ENCODE peak calls at places on chromosomes 11 and 22, in ten cellular contexts. Z is stimulated activated CD4-positive, alpha-beta T cell treated with anti-CD3 and anti-CD28 coated beads, Interleukin-15, amount 100 ng/mL, for 24 hours; J is NCI-H2029 treated with DMSO at 0.1 percent for 48 hours; K is activated T-helper 9 cell treated with anti-CD3 and anti-CD28 coated beads, Interleukin-2, amount 50 U/mL, for 16 hours; L is fibroblast of lung; E is NCI-H226; X is CD4-positive, alpha-beta memory T cell; D is RPMI7951; P is GM03348; V is heart left ventricle. T is an unnamed sample.

GRCh38 chr11:21888814-21889213 is 304.1 kb upstream of the ANO5 start:
- DNase-seq in Z (no peak), J (no peak), K (no peak), L (no peak), E (no peak), X (no peak), D (no peak), P (no peak), V (no peak), T (peak)

GRCh38 chr11:13316528-13316961 is 39.0 kb downstream of the BMAL1 start:
- DNase-seq in Z (no peak), J (no peak), K (no peak), L (peak), E (peak), X (no peak), D (peak), P (peak), V (peak), T (peak)

GRCh38 chr11:69682221-69682620 is 7.1 kb upstream of the LTO1 start:
- DNase-seq in Z (no peak), J (no peak), K (no peak), L (no peak), E (no peak), X (no peak), D (peak), P (no peak), V (no peak), T (no peak)

GRCh38 chr11:33135216-33135615 is 26.1 kb downstream of the CSTF3 start:
- DNase-seq in Z (no peak), J (no peak), K (no peak), L (peak), E (peak), X (no peak), D (peak), P (peak), V (no peak), T (peak)

GRCh38 chr11:82682003-82682751 is 51.5 kb downstream of the FAM181B start:
- DNase-seq in Z (no peak), J (peak), K (no peak), L (peak), E (peak), X (peak), D (peak), P (peak), V (no peak), T (peak)

GRCh38 chr11:103923473-103923931 is 112.9 kb upstream of the DDI1 start:
- DNase-seq in Z (no peak), J (no peak), K (no peak), L (no peak), E (peak), X (no peak), D (no peak), P (no peak), V (no peak), T (no peak)

GRCh38 chr22:30459206-30460052 is 12.4 kb downstream of the SEC14L3 start:
- DNase-seq in Z (no peak), J (no peak), K (no peak), L (peak), E (no peak), X (no peak), D (peak), P (no peak), V (no peak), T (no peak)

GRCh38 chr11:116825434-116825833 is 2.3 kb upstream of the APOA4 start:
- DNase-seq in Z (no peak), J (no peak), K (no peak), L (no peak), E (no peak), X (no peak), D (no peak), P (no peak), V (no peak), T (no peak)

GRCh38 chr22:29470159-29470855 is 9.7 kb upstream of the NEFH start:
- DNase-seq in Z (peak), J (no peak), K (peak), L (peak), E (peak), X (peak), D (no peak), P (peak), V (peak), T (no peak)

GRCh38 chr22:23709107-23709506 is 18.3 kb downstream of the RGL4 start:
- DNase-seq in Z (no peak), J (no peak), K (no peak), L (no peak), E (no peak), X (no peak), D (no peak), P (peak), V (no peak), T (no peak)

GRCh38 chr22:25902402-25902801 is 160.4 kb downstream of the MYO18B start:
- DNase-seq in Z (no peak), J (no peak), K (no peak), L (no peak), E (no peak), X (no peak), D (no peak), P (no peak), V (no peak), T (no peak)

GRCh38 chr11:61307354-61307753 is 12.2 kb upstream of the VWCE start:
- DNase-seq in Z (no peak), J (no peak), K (no peak), L (no peak), E (no peak), X (no peak), D (no peak), P (no peak), V (no peak), T (no peak)

GRCh38 chr11:120539681-120540369 is 28.3 kb downstream of the GRIK4 start:
- DNase-seq in Z (no peak), J (peak), K (no peak), L (peak), E (peak), X (no peak), D (peak), P (peak), V (no peak), T (no peak)

GRCh38 chr22:48316876-48317250 is 1510.8 kb downstream of the BRD1 start:
- DNase-seq in Z (no peak), J (no peak), K (no peak), L (no peak), E (no peak), X (no peak), D (no peak), P (no peak), V (no peak), T (no peak)

GRCh38 chr11:64935634-64936081 is at the start of gene GPHA2:
- DNase-seq in Z (no peak), J (no peak), K (no peak), L (peak), E (no peak), X (no peak), D (no peak), P (peak), V (no peak), T (no peak)

GRCh38 chr11:77039491-77040400 is 5.5 kb downstream of the B3GNT6 start:
- DNase-seq in Z (peak), J (no peak), K (no peak), L (peak), E (no peak), X (peak), D (peak), P (peak), V (peak), T (no peak)

GRCh38 chr11:62337682-62338181 is 484 bp downstream of the ASRGL1 start:
- DNase-seq in Z (no peak), J (no peak), K (no peak), L (no peak), E (no peak), X (peak), D (no peak), P (peak), V (peak), T (no peak)

GRCh38 chr11:64536396-64536935 is 54.6 kb upstream of the SLC22A12 start:
- DNase-seq in Z (no peak), J (no peak), K (no peak), L (peak), E (no peak), X (no peak), D (peak), P (no peak), V (no peak), T (no peak)

GRCh38 chr11:29024386-29024785 is 916.2 kb downstream of the METTL15 start:
- DNase-seq in Z (no peak), J (no peak), K (no peak), L (peak), E (peak), X (no peak), D (peak), P (no peak), V (no peak), T (no peak)

GRCh38 chr11:113730887-113731726 is 25.0 kb upstream of the TMPRSS5 start:
- DNase-seq in Z (no peak), J (no peak), K (no peak), L (peak), E (peak), X (no peak), D (peak), P (peak), V (no peak), T (peak)

GRCh38 chr22:30605449-30606110 is 1.4 kb upstream of the TCN2 start:
- DNase-seq in Z (peak), J (peak), K (peak), L (peak), E (peak), X (peak), D (peak), P (peak), V (peak), T (no peak)

GRCh38 chr11:8056810-8057463 is 24.1 kb upstream of the TUB start:
- DNase-seq in Z (no peak), J (no peak), K (no peak), L (peak), E (no peak), X (no peak), D (peak), P (peak), V (peak), T (no peak)

GRCh38 chr22:29369460-29369859 is 18.9 kb downstream of the AP1B1 start:
- DNase-seq in Z (no peak), J (no peak), K (no peak), L (peak), E (no peak), X (no peak), D (peak), P (peak), V (peak), T (peak)

GRCh38 chr11:10619281-10619680 is 50.8 kb upstream of the LYVE1 start:
- DNase-seq in Z (no peak), J (no peak), K (no peak), L (no peak), E (no peak), X (no peak), D (no peak), P (no peak), V (no peak), T (no peak)

GRCh38 chr11:106524446-106524845 is 447.0 kb downstream of the AASDHPPT start:
- DNase-seq in Z (no peak), J (no peak), K (no peak), L (no peak), E (no peak), X (no peak), D (no peak), P (no peak), V (no peak), T (no peak)

GRCh38 chr11:112159098-112159761 is 4.7 kb downstream of the IL18 start:
- DNase-seq in Z (no peak), J (no peak), K (no peak), L (no peak), E (no peak), X (no peak), D (no peak), P (no peak), V (no peak), T (no peak)

GRCh38 chr22:46002757-46003270 is 25.9 kb upstream of the WNT7B start:
- DNase-seq in Z (no peak), J (no peak), K (no peak), L (peak), E (no peak), X (no peak), D (peak), P (peak), V (peak), T (no peak)

GRCh38 chr22:31084811-31085492 is 3.8 kb downstream of the SMTN start:
- DNase-seq in Z (peak), J (no peak), K (peak), L (peak), E (peak), X (peak), D (peak), P (peak), V (peak), T (no peak)

GRCh38 chr22:17990167-17990566 is 34.2 kb downstream of the MICAL3 start:
- DNase-seq in Z (no peak), J (no peak), K (no peak), L (no peak), E (peak), X (no peak), D (no peak), P (no peak), V (no peak), T (no peak)

GRCh38 chr11:102012946-102013345 is 34.3 kb upstream of the CFAP300 start:
- DNase-seq in Z (no peak), J (no peak), K (no peak), L (no peak), E (no peak), X (peak), D (peak), P (no peak), V (no peak), T (no peak)

GRCh38 chr22:20656516-20656901 is 117.4 kb upstream of the SERPIND1 start:
- DNase-seq in Z (no peak), J (no peak), K (no peak), L (no peak), E (no peak), X (no peak), D (no peak), P (no peak), V (no peak), T (no peak)

GRCh38 chr11:66119348-66120133 is 49.5 kb downstream of the PACS1 start:
- DNase-seq in Z (no peak), J (no peak), K (no peak), L (peak), E (peak), X (no peak), D (peak), P (peak), V (no peak), T (peak)

GRCh38 chr11:86537541-86538222 is 134.7 kb downstream of the ME3 start:
- DNase-seq in Z (no peak), J (no peak), K (no peak), L (peak), E (no peak), X (no peak), D (peak), P (no peak), V (no peak), T (no peak)

GRCh38 chr22:39514373-39514973 is 5.9 kb upstream of the ATF4 start:
- DNase-seq in Z (peak), J (no peak), K (no peak), L (no peak), E (no peak), X (peak), D (peak), P (peak), V (peak), T (no peak)

GRCh38 chr22:23103199-23103954 is 33.1 kb downstream of the GNAZ start:
- DNase-seq in Z (no peak), J (no peak), K (no peak), L (no peak), E (no peak), X (no peak), D (no peak), P (no peak), V (no peak), T (no peak)

GRCh38 chr22:40044870-40045834 is 50.4 kb downstream of the FAM83F start:
- DNase-seq in Z (peak), J (no peak), K (peak), L (peak), E (no peak), X (peak), D (peak), P (peak), V (peak), T (no peak)

T was measured in astrocyte of the cerebellum.